ENCODE peak calls at places on chromosomes 2 and 18, in ten cellular contexts. F is cardiac fibroblast; Z is ascending aorta; C is suprapubic skin; I is mesendoderm; D is effector memory CD4-positive, alpha-beta T cell; U is small intestine; S is fibroblast of mammary gland; E is GM12878; M is sigmoid colon. P is an unnamed sample.
A peak's percentile ranks its signal among the peaks of the same experiment; 100 is the strongest.

GRCh38 chr2:177347570-177347969 is 45.0 kb upstream of the AGPS start:
- DNase-seq in F (no peak), Z (no peak), C (no peak), I (no peak), D (no peak), U (no peak), S (no peak), E (no peak), M (no peak), P (no peak)

GRCh38 chr18:78123926-78124797 is 855.5 kb upstream of the SALL3 start:
- DNase-seq in F (no peak), Z (no peak), C (no peak), I (no peak), D (no peak), U (no peak), S (no peak), E (no peak), M (no peak), P (no peak)

GRCh38 chr2:158197940-158198339 is 96.3 kb downstream of the UPP2 start:
- DNase-seq in F (no peak), Z (no peak), C (no peak), I (no peak), D (no peak), U (peak; percentile 61), S (no peak), E (no peak), M (no peak), P (no peak)

GRCh38 chr2:60641866-60642788 is 88.7 kb upstream of the BCL11A start:
- DNase-seq in F (peak; percentile 72), Z (no peak), C (no peak), I (peak; percentile 44), D (peak; percentile 5), U (peak; percentile 33), S (peak; percentile 70), E (no peak), M (no peak), P (no peak)

GRCh38 chr18:58359226-58360019 is 269.5 kb downstream of the ALPK2 start:
- DNase-seq in F (peak; percentile 65), Z (no peak), C (no peak), I (no peak), D (no peak), U (no peak), S (peak; percentile 45), E (no peak), M (no peak), P (no peak)

GRCh38 chr2:54122939-54123338 is 7.5 kb downstream of the ACYP2 start:
- DNase-seq in F (peak; percentile 80), Z (no peak), C (no peak), I (no peak), D (no peak), U (no peak), S (peak; percentile 72), E (no peak), M (no peak), P (no peak)

GRCh38 chr2:167534443-167534842 is 646.2 kb downstream of the XIRP2 start:
- DNase-seq in F (peak; percentile 32), Z (no peak), C (no peak), I (no peak), D (no peak), U (no peak), S (peak; percentile 10), E (no peak), M (no peak), P (no peak)

GRCh38 chr2:228853151-228853550 is 417.9 kb downstream of the PID1 start:
- DNase-seq in F (no peak), Z (no peak), C (no peak), I (peak; percentile 61), D (no peak), U (no peak), S (no peak), E (no peak), M (no peak), P (no peak)

GRCh38 chr2:232137346-232137745 is 175.8 kb downstream of the DIS3L2 start:
- DNase-seq in F (peak; percentile 50), Z (no peak), C (no peak), I (no peak), D (no peak), U (no peak), S (peak; percentile 65), E (no peak), M (no peak), P (no peak)

GRCh38 chr2:85992611-85993010 is 103.8 kb upstream of the ST3GAL5 start:
- DNase-seq in F (no peak), Z (no peak), C (peak; percentile 34), I (no peak), D (no peak), U (no peak), S (no peak), E (no peak), M (no peak), P (no peak)

GRCh38 chr18:7319161-7319560 is 88.3 kb downstream of the LRRC30 start:
- DNase-seq in F (no peak), Z (no peak), C (no peak), I (no peak), D (no peak), U (no peak), S (no peak), E (no peak), M (no peak), P (no peak)

GRCh38 chr2:479031-479430 is 191.1 kb upstream of the ALKAL2 start:
- DNase-seq in F (no peak), Z (no peak), C (no peak), I (peak; percentile 69), D (no peak), U (peak; percentile 10), S (no peak), E (no peak), M (no peak), P (no peak)

GRCh38 chr2:481388-481787 is 193.5 kb upstream of the ALKAL2 start:
- DNase-seq in F (no peak), Z (no peak), C (no peak), I (peak; percentile 14), D (no peak), U (no peak), S (no peak), E (no peak), M (no peak), P (no peak)

GRCh38 chr2:479505-480161 is 191.7 kb upstream of the ALKAL2 start:
- DNase-seq in F (no peak), Z (no peak), C (no peak), I (no peak), D (no peak), U (peak; percentile 63), S (no peak), E (no peak), M (no peak), P (no peak)
- H3K4me3 ChIP-seq in F (no peak overlapping the region), Z (no peak overlapping the region), C (no peak overlapping the region), I (no peak overlapping the region), D (no peak overlapping the region), U (no peak overlapping the region), S (no peak overlapping the region), E (no peak overlapping the region), M (no peak overlapping the region), P (no peak overlapping the region)

DNA sequence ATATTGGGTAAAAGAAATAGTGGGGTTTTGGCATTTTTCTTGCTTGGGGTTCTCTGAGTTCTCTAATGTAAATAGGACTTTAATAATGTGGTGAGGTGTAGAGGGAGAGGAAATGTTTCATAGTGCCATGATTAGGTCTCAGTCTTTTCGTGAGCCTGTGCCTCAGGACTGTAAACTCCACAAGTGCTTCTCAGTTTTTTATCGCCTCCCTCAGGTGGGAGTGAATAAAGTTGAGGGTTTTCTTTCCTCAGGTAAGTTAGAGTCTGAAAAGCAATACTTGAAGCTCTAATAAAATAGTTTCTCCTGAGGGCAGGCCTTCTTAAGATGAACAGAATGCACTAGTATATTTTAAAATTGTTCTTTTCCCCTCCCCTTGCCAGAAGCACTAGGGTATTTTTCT is 243.1 kb upstream of the SETBP1 start:
- DNase-seq in F (no peak), Z (no peak), C (no peak), I (peak; percentile 26), D (no peak), U (no peak), S (no peak), E (no peak), M (no peak), P (no peak)
- H3K4me3 ChIP-seq in F (no peak overlapping the region), Z (no peak overlapping the region), C (no peak overlapping the region), I (no peak overlapping the region), D (no peak overlapping the region), U (no peak overlapping the region), S (no peak overlapping the region), E (no peak overlapping the region), M (no peak overlapping the region), P (no peak overlapping the region)

GRCh38 chr2:205925373-205926337 is 160.3 kb downstream of the INO80D start:
- DNase-seq in F (peak; percentile 75), Z (no peak), C (no peak), I (peak; percentile 73), D (peak; percentile 30), U (peak; percentile 67), S (peak; percentile 71), E (no peak), M (peak; percentile 92), P (peak; percentile 42)
- H3K4me3 ChIP-seq in F (peak overlapping the region; percentile 15), Z (peak overlapping the region; percentile 32), C (no peak overlapping the region), I (no peak overlapping the region), D (no peak overlapping the region), U (no peak overlapping the region), S (peak overlapping the region; percentile 44), E (no peak overlapping the region), M (peak overlapping the region; percentile 35), P (no peak overlapping the region)

GRCh38 chr2:187580462-187581124 is 26.4 kb upstream of the TFPI start:
- DNase-seq in F (peak; percentile 92), Z (no peak), C (no peak), I (peak; percentile 77), D (no peak), U (peak; percentile 51), S (peak; percentile 87), E (no peak), M (no peak), P (no peak)
- H3K4me3 ChIP-seq in F (no peak overlapping the region), Z (peak overlapping the region; percentile 39), C (peak overlapping the region; percentile 23), I (no peak overlapping the region), D (no peak overlapping the region), U (no peak overlapping the region), S (peak overlapping the region; percentile 18), E (no peak overlapping the region), M (peak overlapping the region; percentile 30), P (no peak overlapping the region)

DNA sequence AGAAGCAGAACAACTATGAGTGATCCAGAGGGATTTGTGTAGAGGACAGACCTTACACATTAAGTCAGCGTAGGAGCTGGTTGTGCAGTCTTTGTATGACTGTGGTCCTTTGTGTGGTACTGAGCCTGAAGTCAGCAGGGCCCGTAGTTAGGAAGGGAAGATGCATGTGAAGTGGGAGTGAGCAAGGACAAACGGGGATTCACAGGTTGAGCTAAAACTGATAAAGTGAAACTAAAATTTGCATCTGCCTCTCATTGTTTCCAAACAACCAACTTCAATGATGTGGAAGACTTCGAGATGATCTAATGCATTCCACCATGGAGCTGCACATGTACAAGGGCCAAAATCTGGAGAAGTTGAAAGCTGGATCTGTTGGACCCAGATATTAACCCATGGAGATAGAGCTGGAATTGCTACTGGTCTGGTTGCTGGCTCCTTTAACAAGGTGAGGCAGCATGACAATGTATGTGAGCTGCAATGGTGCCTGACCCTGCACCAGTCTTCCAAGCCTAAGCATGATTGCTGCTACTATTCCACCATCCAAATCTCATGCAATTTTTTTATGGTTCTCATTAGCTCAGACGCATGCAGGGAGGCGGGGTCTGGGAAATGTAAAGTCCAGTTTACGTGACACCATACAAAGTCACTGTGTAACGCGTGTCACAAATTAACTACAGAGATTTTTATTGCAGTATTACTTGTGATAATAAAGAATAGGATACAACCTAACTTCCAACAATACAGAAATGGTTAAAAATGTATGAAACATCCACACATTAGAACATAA is 12.1 kb upstream of the CYBRD1 start:
- DNase-seq in F (no peak), Z (no peak), C (no peak), I (no peak), D (no peak), U (peak; percentile 92), S (no peak), E (peak; percentile 75), M (no peak), P (no peak)
- H3K4me3 ChIP-seq in F (no peak overlapping the region), Z (no peak overlapping the region), C (no peak overlapping the region), I (no peak overlapping the region), D (no peak overlapping the region), U (no peak overlapping the region), S (no peak overlapping the region), E (no peak overlapping the region), M (no peak overlapping the region), P (no peak overlapping the region)